ENCODE peak calls at places on chromosomes 5 and 9, in eight cellular contexts. Y is choroid plexus epithelial cell; G is kidney tubule cell; N is activated CD4-positive, alpha-beta T cell treated with anti-CD3 and anti-CD28 coated beads, Interleukin-2, amount 10 ng/mL, durations not matched to agents 24 days and 14 days; H is skeletal muscle cell; S is NCI-H1417 treated with DMSO at 0.1 percent for 48 hours; W is effector memory CD4-positive, alpha-beta T cell; R is stimulated activated CD4-positive, alpha-beta T cell treated with anti-CD3 and anti-CD28 coated beads, Interleukin-15, amount 100 ng/mL, for 48 hours. I is an unnamed sample.

GRCh38 chr5:178234753-178235599 is 2.4 kb upstream of the PHYKPL start:
- DNase-seq in H (peak), N (peak), G (peak), Y (peak), S (no peak), R (peak), W (peak), I (peak)

GRCh38 chr9:86687788-86688187 is 259.5 kb downstream of the GAS1 start:
- DNase-seq in H (no peak), W (no peak), G (peak), S (no peak), N (no peak), R (no peak), Y (peak), I (no peak)

GRCh38 chr5:178766936-178767912 is 36.8 kb upstream of the ZNF354A start:
- DNase-seq in H (no peak), W (no peak), N (no peak), R (no peak), Y (no peak), G (no peak), S (no peak), I (no peak)

GRCh38 chr5:121366515-121366914 is 485.2 kb upstream of the FTMT start:
- DNase-seq in Y (peak), H (peak), S (no peak), N (no peak), G (peak), R (no peak), W (no peak), I (peak)

GRCh38 chr5:95900383-95900958 is 61.2 kb downstream of the ELL2 start:
- DNase-seq in W (no peak), N (peak), S (no peak), H (peak), G (no peak), Y (peak), R (no peak), I (peak)

GRCh38 chr5:156870498-156870839 is 20.4 kb downstream of the PPP1R2B start:
- DNase-seq in N (no peak), S (no peak), Y (no peak), R (no peak), W (no peak), G (no peak), H (no peak), I (no peak)

GRCh38 chr5:125326114-125326513 is 579.7 kb upstream of the ZNF608 start:
- DNase-seq in W (no peak), H (peak), G (peak), Y (peak), S (peak), N (no peak), R (no peak), I (peak)

GRCh38 chr9:21556581-21557427 is 74.7 kb upstream of the IFNE start:
- DNase-seq in H (no peak), R (no peak), S (no peak), G (no peak), N (no peak), W (no peak), Y (no peak), I (peak)

GRCh38 chr9:120538339-120538738 is 41.6 kb downstream of the CDK5RAP2 start:
- DNase-seq in R (no peak), H (no peak), N (no peak), Y (peak), G (peak), S (no peak), W (no peak), I (no peak)

GRCh38 chr9:107332883-107333282 is 49.8 kb downstream of the RAD23B start:
- DNase-seq in W (no peak), H (no peak), Y (no peak), N (no peak), G (no peak), S (no peak), R (no peak), I (no peak)

GRCh38 chr9:38146844-38147243 is 77.8 kb upstream of the SHB start:
- DNase-seq in W (no peak), N (no peak), H (no peak), Y (no peak), S (no peak), R (no peak), G (no peak), I (no peak)

GRCh38 chr5:139767960-139768359 is 27.6 kb upstream of the PSD2 start:
- DNase-seq in W (no peak), H (no peak), N (no peak), G (no peak), S (no peak), Y (no peak), R (no peak), I (no peak)

GRCh38 chr9:78620764-78621163 is 323.8 kb downstream of the PSAT1 start:
- DNase-seq in R (no peak), S (no peak), H (peak), Y (peak), G (peak), W (no peak), N (no peak), I (peak)

GRCh38 chr9:22054076-22054475 is 45.0 kb upstream of the CDKN2B start:
- DNase-seq in R (no peak), W (no peak), S (no peak), N (no peak), G (no peak), H (no peak), Y (peak), I (no peak)

GRCh38 chr5:132064140-132064539 is 3.7 kb downstream of the IL3 start:
- DNase-seq in R (no peak), N (no peak), W (no peak), S (no peak), Y (no peak), G (no peak), H (no peak), I (no peak)

GRCh38 chr9:122179690-122180074 is 20.0 kb downstream of the MORN5 start:
- DNase-seq in N (no peak), G (peak), S (no peak), W (no peak), R (no peak), H (no peak), Y (no peak), I (peak)

GRCh38 chr5:3893975-3894374 is 298.3 kb downstream of the IRX1 start:
- DNase-seq in S (no peak), W (no peak), N (no peak), R (no peak), H (no peak), Y (no peak), G (no peak), I (no peak)